ENCODE peak calls at places on chromosomes 2 and 18, in seven cellular contexts. One of them, this sample, is unnamed.

GRCh38 chr2:143161982-143162837 is 33.0 kb downstream of the ARHGAP15 start:
- DNase-seq in Daoy: peak; percentile 37
- DNase-seq in hippocampal formation: no peak
- DNase-seq in spleen: peak; percentile 76
- DNase-seq in AG08395: peak; percentile 10
- DNase-seq in activated T-cell treated with anti-CD3 and anti-CD28 coated beads, Interleukin-2, amount 50 U/mL, for 72 hours: peak; percentile 46
- DNase-seq in fibroblast of mammary gland: peak; percentile 37
- DNase-seq in this sample: peak; percentile 68

GRCh38 chr2:23900927-23901322 is 26.0 kb downstream of the ATAD2B start:
- DNase-seq in Daoy: peak; percentile 39
- DNase-seq in hippocampal formation: no peak
- DNase-seq in spleen: no peak
- DNase-seq in AG08395: peak; percentile 57
- DNase-seq in activated T-cell treated with anti-CD3 and anti-CD28 coated beads, Interleukin-2, amount 50 U/mL, for 72 hours: no peak
- DNase-seq in fibroblast of mammary gland: peak; percentile 96
- DNase-seq in this sample: peak; percentile 18

GRCh38 chr18:55489034-55489741 is 98.8 kb downstream of the TCF4 start:
- DNase-seq in Daoy: peak; percentile 28
- DNase-seq in hippocampal formation: no peak
- DNase-seq in spleen: no peak
- DNase-seq in AG08395: no peak
- DNase-seq in activated T-cell treated with anti-CD3 and anti-CD28 coated beads, Interleukin-2, amount 50 U/mL, for 72 hours: peak; percentile 9
- DNase-seq in fibroblast of mammary gland: no peak
- DNase-seq in this sample: peak; percentile 10

GRCh38 chr2:42856891-42857632 is 64.7 kb upstream of the HAAO start:
- DNase-seq in Daoy: no peak
- DNase-seq in hippocampal formation: no peak
- DNase-seq in spleen: peak; percentile 67
- DNase-seq in AG08395: no peak
- DNase-seq in activated T-cell treated with anti-CD3 and anti-CD28 coated beads, Interleukin-2, amount 50 U/mL, for 72 hours: no peak
- DNase-seq in fibroblast of mammary gland: no peak
- DNase-seq in this sample: peak; percentile 57

GRCh38 chr2:120267348-120267747 is 14.7 kb downstream of the RALB start:
- DNase-seq in Daoy: no peak
- DNase-seq in hippocampal formation: no peak
- DNase-seq in spleen: no peak
- DNase-seq in AG08395: no peak
- DNase-seq in activated T-cell treated with anti-CD3 and anti-CD28 coated beads, Interleukin-2, amount 50 U/mL, for 72 hours: no peak
- DNase-seq in fibroblast of mammary gland: no peak
- DNase-seq in this sample: no peak

GRCh38 chr2:127859712-127860085 is 1.7 kb upstream of the POLR2D start:
- DNase-seq in Daoy: peak; percentile 9
- DNase-seq in hippocampal formation: no peak
- DNase-seq in spleen: peak; percentile 93
- DNase-seq in AG08395: no peak
- DNase-seq in activated T-cell treated with anti-CD3 and anti-CD28 coated beads, Interleukin-2, amount 50 U/mL, for 72 hours: peak; percentile 55
- DNase-seq in fibroblast of mammary gland: no peak
- DNase-seq in this sample: no peak

GRCh38 chr2:136378712-136379595 is 261.0 kb upstream of the CXCR4 start:
- DNase-seq in Daoy: peak; percentile 44
- DNase-seq in hippocampal formation: peak; percentile 50
- DNase-seq in spleen: peak; percentile 86
- DNase-seq in AG08395: peak; percentile 7
- DNase-seq in activated T-cell treated with anti-CD3 and anti-CD28 coated beads, Interleukin-2, amount 50 U/mL, for 72 hours: peak; percentile 81
- DNase-seq in fibroblast of mammary gland: peak; percentile 45
- DNase-seq in this sample: peak; percentile 33

GRCh38 chr2:81650048-81650971 is 1345.8 kb upstream of the LRRTM1 start:
- DNase-seq in Daoy: peak; percentile 25
- DNase-seq in hippocampal formation: no peak
- DNase-seq in spleen: no peak
- DNase-seq in AG08395: no peak
- DNase-seq in activated T-cell treated with anti-CD3 and anti-CD28 coated beads, Interleukin-2, amount 50 U/mL, for 72 hours: no peak
- DNase-seq in fibroblast of mammary gland: no peak
- DNase-seq in this sample: peak; percentile 36

GRCh38 chr2:8679827-8680731 is 1.8 kb upstream of the ID2 start:
- DNase-seq in Daoy: peak; percentile 47
- DNase-seq in hippocampal formation: peak; percentile 20
- DNase-seq in spleen: no peak
- DNase-seq in AG08395: peak; percentile 31
- DNase-seq in activated T-cell treated with anti-CD3 and anti-CD28 coated beads, Interleukin-2, amount 50 U/mL, for 72 hours: no peak
- DNase-seq in fibroblast of mammary gland: peak; percentile 70
- DNase-seq in this sample: no peak

GRCh38 chr18:32158108-32158624 is 31.7 kb upstream of the MEP1B start:
- DNase-seq in Daoy: peak; percentile 86
- DNase-seq in hippocampal formation: peak; percentile 80
- DNase-seq in spleen: peak; percentile 85
- DNase-seq in AG08395: peak; percentile 85
- DNase-seq in activated T-cell treated with anti-CD3 and anti-CD28 coated beads, Interleukin-2, amount 50 U/mL, for 72 hours: peak; percentile 64
- DNase-seq in fibroblast of mammary gland: peak; percentile 91
- DNase-seq in this sample: peak; percentile 88

GRCh38 chr2:218395090-218395444 is 4.6 kb upstream of the CTDSP1 start:
- DNase-seq in Daoy: no peak
- DNase-seq in hippocampal formation: no peak
- DNase-seq in spleen: no peak
- DNase-seq in AG08395: no peak
- DNase-seq in activated T-cell treated with anti-CD3 and anti-CD28 coated beads, Interleukin-2, amount 50 U/mL, for 72 hours: no peak
- DNase-seq in fibroblast of mammary gland: no peak
- DNase-seq in this sample: no peak

GRCh38 chr2:98881153-98881650 is 54.8 kb downstream of the CRACDL start:
- DNase-seq in Daoy: no peak
- DNase-seq in hippocampal formation: no peak
- DNase-seq in spleen: no peak
- DNase-seq in AG08395: no peak
- DNase-seq in activated T-cell treated with anti-CD3 and anti-CD28 coated beads, Interleukin-2, amount 50 U/mL, for 72 hours: no peak
- DNase-seq in fibroblast of mammary gland: no peak
- DNase-seq in this sample: no peak

GRCh38 chr2:6914829-6915228 is 2.4 kb upstream of the RNF144A start:
- DNase-seq in Daoy: peak; percentile 84
- DNase-seq in hippocampal formation: no peak
- DNase-seq in spleen: no peak
- DNase-seq in AG08395: no peak
- DNase-seq in activated T-cell treated with anti-CD3 and anti-CD28 coated beads, Interleukin-2, amount 50 U/mL, for 72 hours: no peak
- DNase-seq in fibroblast of mammary gland: peak; percentile 69
- DNase-seq in this sample: no peak

GRCh38 chr2:54226224-54226623 is 29.8 kb downstream of the TSPYL6 start:
- DNase-seq in Daoy: no peak
- DNase-seq in hippocampal formation: no peak
- DNase-seq in spleen: no peak
- DNase-seq in AG08395: no peak
- DNase-seq in activated T-cell treated with anti-CD3 and anti-CD28 coated beads, Interleukin-2, amount 50 U/mL, for 72 hours: no peak
- DNase-seq in fibroblast of mammary gland: no peak
- DNase-seq in this sample: no peak

GRCh38 chr2:190355968-190356657 is 12.7 kb downstream of the INPP1 start:
- DNase-seq in Daoy: no peak
- DNase-seq in hippocampal formation: no peak
- DNase-seq in spleen: no peak
- DNase-seq in AG08395: no peak
- DNase-seq in activated T-cell treated with anti-CD3 and anti-CD28 coated beads, Interleukin-2, amount 50 U/mL, for 72 hours: no peak
- DNase-seq in fibroblast of mammary gland: no peak
- DNase-seq in this sample: no peak

GRCh38 chr18:35469696-35470095 is 28.1 kb downstream of the INO80C start:
- DNase-seq in Daoy: no peak
- DNase-seq in hippocampal formation: no peak
- DNase-seq in spleen: no peak
- DNase-seq in AG08395: no peak
- DNase-seq in activated T-cell treated with anti-CD3 and anti-CD28 coated beads, Interleukin-2, amount 50 U/mL, for 72 hours: no peak
- DNase-seq in fibroblast of mammary gland: peak; percentile 16
- DNase-seq in this sample: no peak

GRCh38 chr2:72719416-72719815 is 106.4 kb downstream of the EXOC6B start:
- DNase-seq in Daoy: peak; percentile 1
- DNase-seq in hippocampal formation: no peak
- DNase-seq in spleen: no peak
- DNase-seq in AG08395: no peak
- DNase-seq in activated T-cell treated with anti-CD3 and anti-CD28 coated beads, Interleukin-2, amount 50 U/mL, for 72 hours: no peak
- DNase-seq in fibroblast of mammary gland: peak; percentile 10
- DNase-seq in this sample: peak; percentile 64

GRCh38 chr18:31723639-31723997 is 37.1 kb downstream of the SLC25A52 start:
- DNase-seq in Daoy: peak; percentile 2
- DNase-seq in hippocampal formation: no peak
- DNase-seq in spleen: no peak
- DNase-seq in AG08395: no peak
- DNase-seq in activated T-cell treated with anti-CD3 and anti-CD28 coated beads, Interleukin-2, amount 50 U/mL, for 72 hours: no peak
- DNase-seq in fibroblast of mammary gland: no peak
- DNase-seq in this sample: no peak

GRCh38 chr2:193480187-193480586 is 1285.5 kb upstream of the TMEFF2 start:
- DNase-seq in Daoy: no peak
- DNase-seq in hippocampal formation: no peak
- DNase-seq in spleen: no peak
- DNase-seq in AG08395: no peak
- DNase-seq in activated T-cell treated with anti-CD3 and anti-CD28 coated beads, Interleukin-2, amount 50 U/mL, for 72 hours: no peak
- DNase-seq in fibroblast of mammary gland: no peak
- DNase-seq in this sample: no peak

GRCh38 chr2:176830362-176830761 is 382.2 kb upstream of the HNRNPA3 start:
- DNase-seq in Daoy: peak; percentile 10
- DNase-seq in hippocampal formation: no peak
- DNase-seq in spleen: no peak
- DNase-seq in AG08395: peak; percentile 15
- DNase-seq in activated T-cell treated with anti-CD3 and anti-CD28 coated beads, Interleukin-2, amount 50 U/mL, for 72 hours: no peak
- DNase-seq in fibroblast of mammary gland: no peak
- DNase-seq in this sample: no peak

GRCh38 chr2:38750793-38751042 is 443 bp downstream of the SRSF7 start:
- DNase-seq in Daoy: no peak
- DNase-seq in hippocampal formation: peak; percentile 74
- DNase-seq in spleen: peak; percentile 93
- DNase-seq in AG08395: peak; percentile 56
- DNase-seq in activated T-cell treated with anti-CD3 and anti-CD28 coated beads, Interleukin-2, amount 50 U/mL, for 72 hours: no peak
- DNase-seq in fibroblast of mammary gland: no peak
- DNase-seq in this sample: peak; percentile 23

GRCh38 chr2:150679456-150680120 is 192.1 kb upstream of the RND3 start:
- DNase-seq in Daoy: peak; percentile 33
- DNase-seq in hippocampal formation: no peak
- DNase-seq in spleen: no peak
- DNase-seq in AG08395: no peak
- DNase-seq in activated T-cell treated with anti-CD3 and anti-CD28 coated beads, Interleukin-2, amount 50 U/mL, for 72 hours: no peak
- DNase-seq in fibroblast of mammary gland: peak; percentile 70
- DNase-seq in this sample: no peak

GRCh38 chr2:77149565-77149964 is 372.6 kb downstream of the LRRTM4 start:
- DNase-seq in Daoy: no peak
- DNase-seq in hippocampal formation: no peak
- DNase-seq in spleen: no peak
- DNase-seq in AG08395: no peak
- DNase-seq in activated T-cell treated with anti-CD3 and anti-CD28 coated beads, Interleukin-2, amount 50 U/mL, for 72 hours: no peak
- DNase-seq in fibroblast of mammary gland: no peak
- DNase-seq in this sample: no peak

GRCh38 chr2:158619496-158619895 is 162.7 kb downstream of the PKP4 start:
- DNase-seq in Daoy: peak; percentile 37
- DNase-seq in hippocampal formation: no peak
- DNase-seq in spleen: no peak
- DNase-seq in AG08395: no peak
- DNase-seq in activated T-cell treated with anti-CD3 and anti-CD28 coated beads, Interleukin-2, amount 50 U/mL, for 72 hours: no peak
- DNase-seq in fibroblast of mammary gland: peak; percentile 56
- DNase-seq in this sample: peak; percentile 62

GRCh38 chr2:64338910-64339500 is 115.0 kb upstream of the LGALSL start:
- DNase-seq in Daoy: peak; percentile 81
- DNase-seq in hippocampal formation: no peak
- DNase-seq in spleen: no peak
- DNase-seq in AG08395: no peak
- DNase-seq in activated T-cell treated with anti-CD3 and anti-CD28 coated beads, Interleukin-2, amount 50 U/mL, for 72 hours: peak; percentile 53
- DNase-seq in fibroblast of mammary gland: peak; percentile 57
- DNase-seq in this sample: no peak

GRCh38 chr2:32228181-32228580 is 36.5 kb downstream of the NLRC4 start:
- DNase-seq in Daoy: no peak
- DNase-seq in hippocampal formation: no peak
- DNase-seq in spleen: no peak
- DNase-seq in AG08395: no peak
- DNase-seq in activated T-cell treated with anti-CD3 and anti-CD28 coated beads, Interleukin-2, amount 50 U/mL, for 72 hours: no peak
- DNase-seq in fibroblast of mammary gland: no peak
- DNase-seq in this sample: no peak

GRCh38 chr2:171531291-171531690 is 9.0 kb downstream of the CYBRD1 start:
- DNase-seq in Daoy: peak; percentile 76
- DNase-seq in hippocampal formation: no peak
- DNase-seq in spleen: no peak
- DNase-seq in AG08395: no peak
- DNase-seq in activated T-cell treated with anti-CD3 and anti-CD28 coated beads, Interleukin-2, amount 50 U/mL, for 72 hours: no peak
- DNase-seq in fibroblast of mammary gland: peak; percentile 83
- DNase-seq in this sample: peak; percentile 48

GRCh38 chr2:172021074-172021931 is 21.6 kb downstream of the METAP1D start:
- DNase-seq in Daoy: peak; percentile 48
- DNase-seq in hippocampal formation: no peak
- DNase-seq in spleen: no peak
- DNase-seq in AG08395: no peak
- DNase-seq in activated T-cell treated with anti-CD3 and anti-CD28 coated beads, Interleukin-2, amount 50 U/mL, for 72 hours: no peak
- DNase-seq in fibroblast of mammary gland: no peak
- DNase-seq in this sample: peak; percentile 44

GRCh38 chr2:73257425-73258125 is 23.5 kb downstream of the CCT7 start:
- DNase-seq in Daoy: no peak
- DNase-seq in hippocampal formation: no peak
- DNase-seq in spleen: no peak
- DNase-seq in AG08395: no peak
- DNase-seq in activated T-cell treated with anti-CD3 and anti-CD28 coated beads, Interleukin-2, amount 50 U/mL, for 72 hours: no peak
- DNase-seq in fibroblast of mammary gland: no peak
- DNase-seq in this sample: no peak

GRCh38 chr2:158602027-158602426 is 145.3 kb downstream of the PKP4 start:
- DNase-seq in Daoy: no peak
- DNase-seq in hippocampal formation: no peak
- DNase-seq in spleen: no peak
- DNase-seq in AG08395: no peak
- DNase-seq in activated T-cell treated with anti-CD3 and anti-CD28 coated beads, Interleukin-2, amount 50 U/mL, for 72 hours: no peak
- DNase-seq in fibroblast of mammary gland: no peak
- DNase-seq in this sample: no peak

GRCh38 chr2:10914272-10914693 is 2.5 kb downstream of the KCNF1 start:
- DNase-seq in Daoy: peak; percentile 41
- DNase-seq in hippocampal formation: no peak
- DNase-seq in spleen: peak; percentile 51
- DNase-seq in AG08395: peak; percentile 27
- DNase-seq in activated T-cell treated with anti-CD3 and anti-CD28 coated beads, Interleukin-2, amount 50 U/mL, for 72 hours: no peak
- DNase-seq in fibroblast of mammary gland: no peak
- DNase-seq in this sample: no peak

GRCh38 chr18:3230401-3231334 is 10.9 kb upstream of the MYOM1 start:
- DNase-seq in Daoy: no peak
- DNase-seq in hippocampal formation: no peak
- DNase-seq in spleen: no peak
- DNase-seq in AG08395: no peak
- DNase-seq in activated T-cell treated with anti-CD3 and anti-CD28 coated beads, Interleukin-2, amount 50 U/mL, for 72 hours: no peak
- DNase-seq in fibroblast of mammary gland: peak; percentile 32
- DNase-seq in this sample: peak; percentile 94

GRCh38 chr2:70558195-70558808 is 4.7 kb upstream of the TGFA start:
- DNase-seq in Daoy: no peak
- DNase-seq in hippocampal formation: no peak
- DNase-seq in spleen: no peak
- DNase-seq in AG08395: no peak
- DNase-seq in activated T-cell treated with anti-CD3 and anti-CD28 coated beads, Interleukin-2, amount 50 U/mL, for 72 hours: no peak
- DNase-seq in fibroblast of mammary gland: no peak
- DNase-seq in this sample: no peak

GRCh38 chr18:23178661-23179081 is 43.4 kb downstream of the CABLES1 start:
- DNase-seq in Daoy: no peak
- DNase-seq in hippocampal formation: no peak
- DNase-seq in spleen: no peak
- DNase-seq in AG08395: no peak
- DNase-seq in activated T-cell treated with anti-CD3 and anti-CD28 coated beads, Interleukin-2, amount 50 U/mL, for 72 hours: no peak
- DNase-seq in fibroblast of mammary gland: no peak
- DNase-seq in this sample: no peak

GRCh38 chr2:240788482-240788881 is 31.5 kb downstream of the KIF1A start:
- DNase-seq in Daoy: no peak
- DNase-seq in hippocampal formation: no peak
- DNase-seq in spleen: no peak
- DNase-seq in AG08395: no peak
- DNase-seq in activated T-cell treated with anti-CD3 and anti-CD28 coated beads, Interleukin-2, amount 50 U/mL, for 72 hours: no peak
- DNase-seq in fibroblast of mammary gland: no peak
- DNase-seq in this sample: no peak

GRCh38 chr2:176129013-176129796 is at the start of gene HOXD8:
- DNase-seq in Daoy: peak; percentile 84
- DNase-seq in hippocampal formation: no peak
- DNase-seq in spleen: peak; percentile 82
- DNase-seq in AG08395: peak; percentile 71
- DNase-seq in activated T-cell treated with anti-CD3 and anti-CD28 coated beads, Interleukin-2, amount 50 U/mL, for 72 hours: peak; percentile 35
- DNase-seq in fibroblast of mammary gland: peak; percentile 88
- DNase-seq in this sample: no peak